ENCODE peak calls at places on chromosomes 7 and 10, in five cellular contexts. R is esophagus squamous epithelium, T is transverse colon, J is heart left ventricle, I is ovary. F is an unnamed sample.

GRCh38 chr10:132675031-132675740 is 110.8 kb downstream of the NKX6-2 start:
- DNase-seq in R (no peak), T (no peak), J (no peak), I (no peak), F (no peak)

GRCh38 chr7:46494026-46494425 is 573.0 kb upstream of the IGFBP3 start:
- DNase-seq in R (no peak), T (no peak), J (no peak), I (no peak), F (no peak)

GRCh38 chr10:61860964-61861758 is 40.3 kb upstream of the ARID5B start:
- DNase-seq in R (no peak), T (no peak), J (no peak), I (no peak), F (no peak)

GRCh38 chr10:128631801-128632241 is 505.6 kb upstream of the MKI67 start:
- DNase-seq in R (no peak), T (no peak), J (no peak), I (no peak), F (no peak)

GRCh38 chr7:30114536-30115258 is 20.1 kb upstream of the MTURN start:
- DNase-seq in R (no peak), T (no peak), J (no peak), I (no peak), F (no peak)

GRCh38 chr10:124577651-124578050 is 116.0 kb downstream of the LHPP start:
- DNase-seq in R (no peak), T (no peak), J (no peak), I (peak; percentile 4), F (no peak)

GRCh38 chr10:63675171-63675570 is 154.0 kb downstream of the REEP3 start:
- DNase-seq in R (no peak), T (no peak), J (no peak), I (no peak), F (no peak)

GRCh38 chr7:138937484-138937883 is 43.7 kb downstream of the KIAA1549 start:
- DNase-seq in R (no peak), T (no peak), J (no peak), I (no peak), F (no peak)

GRCh38 chr7:28142650-28143049 is 37.9 kb downstream of the JAZF1 start:
- DNase-seq in R (no peak), T (no peak), J (no peak), I (no peak), F (no peak)

GRCh38 chr10:22491931-22492615 is 146.8 kb downstream of the SPAG6 start:
- DNase-seq in R (no peak), T (no peak), J (no peak), I (no peak), F (no peak)

GRCh38 chr7:7761340-7761973 is 43.0 kb upstream of the RPA3 start:
- DNase-seq in R (no peak), T (no peak), J (no peak), I (no peak), F (no peak)

GRCh38 chr7:28615091-28615490 is 202.8 kb downstream of the CREB5 start:
- DNase-seq in R (no peak), T (no peak), J (no peak), I (no peak), F (no peak)

GRCh38 chr7:127959770-127960169 is 71.5 kb downstream of the LRRC4 start:
- DNase-seq in R (no peak), T (no peak), J (no peak), I (no peak), F (no peak)

GRCh38 chr7:138434458-138435093 is 25.5 kb upstream of the TRIM24 start:
- DNase-seq in R (no peak), T (no peak), J (no peak), I (no peak), F (no peak)

GRCh38 chr7:7146837-7147236 is 35.5 kb upstream of the C1GALT1 start:
- DNase-seq in R (no peak), T (no peak), J (no peak), I (no peak), F (no peak)

GRCh38 chr10:28429573-28430216 is 103.2 kb upstream of the WAC start:
- DNase-seq in R (no peak), T (no peak), J (no peak), I (no peak), F (no peak)

GRCh38 chr7:6106140-6106904 is 75.1 kb downstream of the ANKRD61 start:
- DNase-seq in R (no peak), T (peak; percentile 28), J (no peak), I (no peak), F (no peak)

GRCh38 chr10:19826712-19827111 is 10.5 kb downstream of the PLXDC2 start:
- DNase-seq in R (no peak), T (no peak), J (no peak), I (no peak), F (no peak)

GRCh38 chr7:70134029-70134445 is 535.8 kb downstream of the AUTS2 start:
- DNase-seq in R (no peak), T (no peak), J (no peak), I (no peak), F (no peak)

GRCh38 chr10:31897506-31897905 is 31.1 kb downstream of the ARHGAP12 start:
- DNase-seq in R (no peak), T (no peak), J (no peak), I (no peak), F (no peak)

GRCh38 chr10:60878224-60878623 is 65.8 kb downstream of the RHOBTB1 start:
- DNase-seq in R (no peak), T (no peak), J (no peak), I (no peak), F (no peak)

GRCh38 chr10:98361131-98361633 is 53.8 kb downstream of the PYROXD2 start:
- DNase-seq in R (peak; percentile 6), T (peak; percentile 53), J (peak; percentile 55), I (peak; percentile 55), F (peak; percentile 83)

GRCh38 chr10:51288511-51288910 is 214.2 kb downstream of the PRKG1 start:
- DNase-seq in R (no peak), T (no peak), J (no peak), I (no peak), F (no peak)

GRCh38 chr7:129169705-129170319 is 18.6 kb upstream of the SMO start:
- DNase-seq in R (no peak), T (no peak), J (no peak), I (no peak), F (no peak)

GRCh38 chr10:33460461-33461294 is 126.2 kb upstream of the NRP1 start:
- DNase-seq in R (no peak), T (no peak), J (peak; percentile 64), I (no peak), F (peak; percentile 71)

GRCh38 chr10:70565556-70566514 is 36.7 kb downstream of the PRF1 start:
- DNase-seq in R (no peak), T (no peak), J (no peak), I (no peak), F (no peak)

GRCh38 chr10:119973261-119973660 is 80.7 kb downstream of the SEC23IP start:
- DNase-seq in R (no peak), T (no peak), J (no peak), I (no peak), F (no peak)

GRCh38 chr10:123790132-123790885 is 101.3 kb downstream of the CPXM2 start:
- DNase-seq in R (no peak), T (no peak), J (no peak), I (no peak), F (no peak)

GRCh38 chr10:96974348-96974747 is 142.2 kb downstream of the LCOR start:
- DNase-seq in R (no peak), T (no peak), J (no peak), I (no peak), F (no peak)

GRCh38 chr7:4234886-4235285 is 447.2 kb upstream of the FOXK1 start:
- DNase-seq in R (no peak), T (no peak), J (no peak), I (no peak), F (no peak)

GRCh38 chr10:23063387-23064287 is 31.7 kb upstream of the MSRB2 start:
- DNase-seq in R (no peak), T (no peak), J (no peak), I (no peak), F (peak; percentile 63)

GRCh38 chr10:104340099-104340594 is 1.9 kb upstream of the ITPRIP start:
- DNase-seq in R (no peak), T (no peak), J (no peak), I (peak; percentile 17), F (no peak)
- TF ChIP-seq POLR2A in R (no peak), T (no peak), J (no peak), I (no peak), F (no peak)

DNA sequence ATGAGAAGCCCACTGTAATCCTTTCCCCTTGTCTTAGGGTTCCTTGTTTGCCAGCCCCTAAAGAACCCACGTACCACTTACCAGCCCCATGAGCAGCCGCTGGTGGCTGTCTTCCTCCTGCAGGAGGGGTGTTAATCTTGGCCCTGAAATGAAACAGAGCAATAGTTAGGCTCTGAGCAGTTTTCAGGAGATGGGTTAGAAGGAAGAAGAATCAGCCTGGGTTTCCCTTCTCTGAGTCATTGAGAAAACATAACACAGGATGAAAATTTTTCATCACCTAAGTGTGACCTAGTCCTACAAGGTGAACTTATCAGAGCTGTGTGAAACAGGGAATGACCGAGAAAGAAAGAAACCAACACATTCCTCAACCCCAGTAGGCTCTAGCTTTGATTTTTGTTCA is 90.0 kb downstream of the GSAP start:
- DNase-seq in R (no peak), T (no peak), J (no peak), I (no peak), F (no peak)
- H3K4me1 ChIP-seq in R (peaks cover 27% of the 10 kb centered on the region), T (peaks cover 12% of the 10 kb centered on the region), J (peaks cover 31% of the 10 kb centered on the region), I (peaks cover 11% of the 10 kb centered on the region), F (peaks cover 8% of the 10 kb centered on the region)

GRCh38 chr7:106659369-106659962 is 1.5 kb downstream of the CCDC71L start:
- DNase-seq in R (no peak), T (no peak), J (no peak), I (no peak), F (no peak)

GRCh38 chr7:106657085-106657991 is 3.6 kb downstream of the CCDC71L start:
- DNase-seq in R (no peak), T (no peak), J (no peak), I (no peak), F (no peak)

GRCh38 chr7:106659963-106660861 is 746 bp downstream of the CCDC71L start:
- DNase-seq in R (peak; percentile 27), T (peak; percentile 85), J (peak; percentile 74), I (peak; percentile 76), F (peak; percentile 76)

GRCh38 chr7:106660862-106661720 is at the start of gene CCDC71L:
- DNase-seq in R (peak; percentile 86), T (peak; percentile 95), J (peak; percentile 94), I (peak; percentile 94), F (peak; percentile 96)

GRCh38 chr7:106658504-106659368 is 2.2 kb downstream of the CCDC71L start:
- DNase-seq in R (no peak), T (no peak), J (no peak), I (no peak), F (no peak)
- TF ChIP-seq POLR2A in R (no peak), T (no peak), J (no peak), I (no peak), F (no peak)

GRCh38 chr10:74863508-74863907 is 37.1 kb downstream of the KAT6B start:
- DNase-seq in R (no peak), T (no peak), J (no peak), I (no peak), F (no peak)
- H3K4me1 ChIP-seq in R (peaks cover 3% of the 10 kb centered on the region), T (no peaks in the 10 kb centered on the region), J (peaks cover 37% of the 10 kb centered on the region), I (peaks cover 7% of the 10 kb centered on the region), F (peaks cover 4% of the 10 kb centered on the region)

F was measured in uterus.